ENCODE peak calls at places on chromosomes 6 and 20, in eight cellular contexts. L, C, E, R, V, M, B and K are unnamed samples.

GRCh38 chr6:54068694-54069093 is 42.5 kb upstream of the MLIP start:
- DNase-seq in E (no peak), B (no peak), R (no peak), V (no peak), C (no peak), M (no peak), L (no peak), K (no peak)

GRCh38 chr6:22556298-22556697 is 13.1 kb upstream of the HDGFL1 start:
- DNase-seq in B (no peak), C (no peak), R (peak), E (no peak), M (no peak), L (no peak), V (no peak), K (no peak)

GRCh38 chr6:11556308-11556707 is 18.8 kb downstream of the TMEM170B start:
- DNase-seq in C (no peak), B (no peak), L (no peak), R (no peak), E (no peak), M (no peak), V (no peak), K (no peak)

GRCh38 chr6:7251861-7252260 is 61.1 kb downstream of the SSR1 start:
- DNase-seq in C (no peak), B (no peak), M (no peak), R (no peak), V (no peak), E (no peak), L (no peak), K (no peak)

GRCh38 chr20:571754-572331 is 28.3 kb upstream of the CSNK2A1 start:
- DNase-seq in C (no peak), M (peak), V (no peak), R (peak), E (peak), L (no peak), B (no peak), K (no peak)

GRCh38 chr20:14518648-14519047 is 181.2 kb upstream of the FLRT3 start:
- DNase-seq in L (no peak), B (no peak), M (no peak), E (no peak), C (no peak), V (no peak), R (no peak), K (no peak)

GRCh38 chr6:105374010-105374420 is 28.9 kb downstream of the PREP start:
- DNase-seq in E (no peak), M (no peak), B (no peak), V (no peak), R (no peak), L (peak), C (peak), K (no peak)

GRCh38 chr6:30918675-30919074 is 4.6 kb downstream of the VARS2 start:
- DNase-seq in L (no peak), C (no peak), B (no peak), R (no peak), E (no peak), M (no peak), V (no peak), K (no peak)

GRCh38 chr20:57383447-57384347 is 7.5 kb upstream of the RBM38 start:
- DNase-seq in R (no peak), B (no peak), M (no peak), V (no peak), E (no peak), C (no peak), L (no peak), K (no peak)

GRCh38 chr20:41480054-41480770 is 113.6 kb upstream of the EMILIN3 start:
- DNase-seq in R (no peak), C (peak), L (no peak), B (no peak), M (no peak), V (no peak), E (no peak), K (no peak)

GRCh38 chr6:117908246-117909107 is 1.4 kb downstream of the SLC35F1 start:
- DNase-seq in R (no peak), V (no peak), E (no peak), C (no peak), M (peak), B (peak), L (no peak), K (no peak)

GRCh38 chr6:112155900-112156299 is 68.5 kb downstream of the FAM229B start:
- DNase-seq in V (no peak), E (no peak), B (no peak), L (no peak), R (no peak), C (no peak), M (no peak), K (no peak)

GRCh38 chr6:38179300-38179699 is 359.8 kb downstream of the ZFAND3 start:
- DNase-seq in L (no peak), V (no peak), R (no peak), M (no peak), B (no peak), E (no peak), C (no peak), K (no peak)

GRCh38 chr20:21583486-21584168 is 69.8 kb upstream of the NKX2-2 start:
- DNase-seq in C (no peak), B (no peak), R (no peak), V (no peak), L (no peak), E (no peak), M (no peak), K (no peak)

GRCh38 chr6:155444120-155444917 is 11.3 kb downstream of the NOX3 start:
- DNase-seq in B (no peak), E (no peak), R (no peak), M (no peak), V (peak), L (peak), C (peak), K (no peak)

GRCh38 chr6:51015394-51015793 is 196.7 kb downstream of the TFAP2B start:
- DNase-seq in R (no peak), V (no peak), C (no peak), M (no peak), E (no peak), B (no peak), L (no peak), K (no peak)

GRCh38 chr20:46894971-46895905 is 595 bp downstream of the EYA2 start:
- DNase-seq in E (peak), M (peak), B (peak), V (no peak), R (no peak), L (no peak), C (peak), K (no peak)

GRCh38 chr6:73262701-73263569 is at the start of gene KHDC1:
- DNase-seq in C (peak), M (peak), B (peak), E (peak), R (peak), V (peak), L (peak), K (peak)

GRCh38 chr6:23654745-23655144 is 471.3 kb upstream of the NRSN1 start:
- DNase-seq in V (no peak), B (no peak), L (no peak), R (no peak), E (no peak), C (no peak), M (no peak), K (no peak)

GRCh38 chr20:18543216-18543615 is 24.0 kb upstream of the SMIM26 start:
- DNase-seq in B (no peak), M (no peak), R (no peak), C (no peak), V (no peak), L (no peak), E (no peak), K (no peak)

GRCh38 chr6:28863607-28864320 is 60.0 kb downstream of the TRIM27 start:
- DNase-seq in V (peak), C (peak), M (peak), R (peak), L (peak), E (peak), B (peak), K (peak)

GRCh38 chr6:3561745-3562144 is 104.9 kb upstream of the SLC22A23 start:
- DNase-seq in L (peak), V (no peak), B (no peak), R (no peak), E (no peak), C (peak), M (peak), K (no peak)

GRCh38 chr20:61875221-61875885 is 190.3 kb downstream of the TAF4 start:
- DNase-seq in E (no peak), C (no peak), L (no peak), V (no peak), R (no peak), M (peak), B (peak), K (no peak)

GRCh38 chr20:13898012-13898612 is 92.3 kb downstream of the SEL1L2 start:
- DNase-seq in E (no peak), V (no peak), L (no peak), B (no peak), R (no peak), M (no peak), C (no peak), K (no peak)

GRCh38 chr20:63908008-63908682 is 13.2 kb downstream of the DNAJC5 start:
- DNase-seq in C (no peak), B (no peak), L (no peak), R (no peak), E (no peak), V (no peak), M (no peak), K (no peak)

GRCh38 chr6:142749556-142749955 is 195.4 kb downstream of the HIVEP2 start:
- DNase-seq in M (no peak), V (no peak), C (no peak), B (no peak), E (no peak), L (no peak), R (no peak), K (no peak)

GRCh38 chr20:47792021-47792618 is 6.8 kb upstream of the SULF2 start:
- DNase-seq in E (no peak), R (peak), C (peak), M (no peak), L (peak), B (no peak), V (peak), K (no peak)

GRCh38 chr6:140052757-140053729 is 678.6 kb upstream of the CITED2 start:
- DNase-seq in M (peak), C (peak), V (no peak), L (peak), R (no peak), B (no peak), E (no peak), K (no peak)

GRCh38 chr6:6883011-6883410 is 224.8 kb upstream of the RREB1 start:
- DNase-seq in B (no peak), M (no peak), V (no peak), R (no peak), L (no peak), E (no peak), C (no peak), K (no peak)

GRCh38 chr20:3296256-3297095 is 57.5 kb upstream of the SLC4A11 start:
- DNase-seq in C (no peak), R (no peak), M (no peak), E (no peak), B (no peak), V (no peak), L (no peak), K (no peak)

GRCh38 chr6:78947529-78947928 is 80.2 kb downstream of the IRAK1BP1 start:
- DNase-seq in C (peak), B (no peak), E (no peak), R (no peak), M (no peak), L (peak), V (no peak), K (no peak)

GRCh38 chr6:123764717-123765116 is 38.9 kb upstream of the NKAIN2 start:
- DNase-seq in B (no peak), R (no peak), V (no peak), L (no peak), M (no peak), C (no peak), E (no peak), K (no peak)

GRCh38 chr20:7155282-7155681 is 387.8 kb downstream of the BMP2 start:
- DNase-seq in M (no peak), B (no peak), C (no peak), L (no peak), E (no peak), V (no peak), R (no peak), K (no peak)

GRCh38 chr6:94424692-94425091 is 1005.3 kb upstream of the EPHA7 start:
- DNase-seq in M (no peak), V (no peak), C (no peak), E (no peak), L (no peak), R (no peak), B (no peak), K (no peak)

GRCh38 chr6:42269553-42269952 is 51.9 kb upstream of the MRPS10 start:
- DNase-seq in V (no peak), R (no peak), M (no peak), L (no peak), B (no peak), C (no peak), E (no peak), K (no peak)

GRCh38 chr20:3785240-3786125 is 1.1 kb downstream of the CENPB start:
- DNase-seq in R (no peak), L (no peak), E (no peak), M (no peak), V (no peak), C (peak), B (no peak), K (no peak)

GRCh38 chr20:48153523-48153922 is 368.2 kb upstream of the SULF2 start:
- DNase-seq in C (no peak), M (no peak), R (no peak), E (no peak), B (no peak), V (no peak), L (no peak), K (no peak)

GRCh38 chr6:151068761-151069312 is 170.9 kb upstream of the AKAP12 start:
- DNase-seq in M (no peak), B (no peak), V (no peak), C (peak), E (no peak), L (peak), R (no peak), K (no peak)

GRCh38 chr6:72182337-72183246 is 296.2 kb downstream of the RIMS1 start:
- DNase-seq in L (peak), C (peak), M (peak), B (peak), R (no peak), E (peak), V (no peak), K (no peak)

GRCh38 chr6:131208787-131209186 is 73.5 kb downstream of the AKAP7 start:
- DNase-seq in V (no peak), R (no peak), C (no peak), E (no peak), M (no peak), L (no peak), B (no peak), K (no peak)

GRCh38 chr6:131210469-131210868 is 75.2 kb downstream of the AKAP7 start:
- DNase-seq in B (no peak), E (no peak), R (no peak), M (no peak), V (peak), C (no peak), L (no peak), K (no peak)

GRCh38 chr6:131206463-131207251 is 71.4 kb downstream of the AKAP7 start:
- DNase-seq in M (no peak), L (no peak), R (no peak), C (no peak), V (no peak), E (no peak), B (no peak), K (no peak)

GRCh38 chr6:131205891-131206290 is 70.6 kb downstream of the AKAP7 start:
- DNase-seq in V (no peak), C (no peak), R (no peak), E (no peak), B (no peak), M (no peak), L (no peak), K (no peak)
- TF ChIP-seq CTCF in V (no peak), C (no peak), R (no peak), E (no peak), B (no peak), M (no peak), L (no peak), K (no peak)

GRCh38 chr6:126133984-126134383 is 147.6 kb downstream of the TRMT11 start:
- DNase-seq in B (no peak), C (no peak), M (no peak), V (no peak), L (no peak), R (no peak), E (no peak), K (no peak)

GRCh38 chr6:126140015-126140414 is 153.7 kb downstream of the TRMT11 start:
- DNase-seq in L (no peak), C (no peak), M (no peak), R (no peak), V (no peak), E (no peak), B (no peak), K (no peak)

GRCh38 chr6:126134491-126134890 is 148.2 kb downstream of the TRMT11 start:
- DNase-seq in V (no peak), R (no peak), C (no peak), L (no peak), E (no peak), M (no peak), B (no peak), K (no peak)
- TF ChIP-seq CTCF in V (no peak), R (no peak), C (no peak), L (no peak), E (no peak), M (no peak), B (no peak), K (no peak)

GRCh38 chr20:45459606-45460005 is 9.9 kb upstream of the WFDC2 start:
- DNase-seq in E (no peak), V (no peak), B (no peak), L (no peak), C (no peak), R (no peak), M (no peak), K (no peak)
- TF ChIP-seq CTCF in E (no peak), V (peak), B (peak), L (peak), C (peak), R (no peak), M (no peak), K (no peak)

DNA sequence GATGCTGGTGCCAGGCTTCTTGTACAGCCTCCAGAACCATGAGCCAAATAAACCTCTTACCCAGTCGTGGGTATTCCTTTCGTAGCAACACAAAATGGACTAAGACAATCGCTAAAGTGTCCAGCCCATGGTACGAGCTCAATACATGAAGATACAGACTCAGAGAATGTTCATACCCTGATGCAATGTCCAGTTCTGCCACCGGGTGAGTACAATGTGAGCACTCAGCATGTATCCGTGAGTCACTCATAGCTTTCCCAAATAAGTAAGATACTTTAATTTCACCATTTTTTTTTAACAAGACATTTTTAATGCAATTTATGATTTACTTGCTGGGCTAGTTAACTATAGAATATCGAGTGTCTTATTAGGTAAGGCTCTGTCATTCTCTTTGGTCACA is 26.7 kb upstream of the PDE10A start:
- DNase-seq in V (no peak), M (no peak), C (peak), L (peak), R (no peak), B (no peak), E (no peak), K (no peak)
- TF ChIP-seq CTCF in V (no peak), M (no peak), C (no peak), L (peak), R (no peak), B (peak), E (no peak), K (no peak)

GRCh38 chr6:169724554-169725269 is 412 bp upstream of the PHF10 start:
- DNase-seq in B (peak), M (peak), R (peak), V (no peak), E (peak), L (no peak), C (no peak), K (peak)
- TF ChIP-seq CTCF in B (no peak), M (no peak), R (peak), V (no peak), E (no peak), L (no peak), C (no peak), K (no peak)

GRCh38 chr20:35621560-35621946 is 5.9 kb downstream of the SPAG4 start:
- DNase-seq in M (no peak), L (no peak), E (no peak), B (no peak), C (no peak), V (no peak), R (no peak), K (no peak)
- TF ChIP-seq CTCF in M (peak), L (peak), E (no peak), B (peak), C (peak), V (no peak), R (no peak), K (no peak)